ENCODE peak calls at places on chromosome 20, in eight cellular contexts. E is left lobe of liver, K is NCI-H1092, G is neuronal stem cell, D is mesenteric fat pad, X is KBM-7, V is body of pancreas, I is OCI-LY7. N is an unnamed sample.
A peak's percentile ranks its signal among the peaks of the same experiment; 100 is the strongest.

GRCh38 chr20:43751167-43752050 is 24.6 kb upstream of the GTSF1L start:
- DNase-seq in G (no peak), K (no peak), E (no peak), D (no peak), V (no peak), X (no peak), I (peak; percentile 55), N (no peak)

GRCh38 chr20:51480507-51481270 is 61.8 kb downstream of the NFATC2 start:
- DNase-seq in V (no peak), G (no peak), K (no peak), E (no peak), D (peak; percentile 14), I (no peak), X (no peak), N (no peak)

GRCh38 chr20:20856306-20856705 is 143.9 kb upstream of the RALGAPA2 start:
- DNase-seq in G (no peak), X (no peak), I (no peak), E (no peak), V (no peak), D (no peak), K (no peak), N (no peak)

GRCh38 chr20:23641936-23642751 is 4.4 kb upstream of the CST3 start:
- DNase-seq in E (peak; percentile 40), K (peak; percentile 20), V (peak; percentile 55), I (no peak), X (no peak), D (no peak), G (no peak), N (peak; percentile 92)

GRCh38 chr20:51400051-51400926 is 142.2 kb downstream of the NFATC2 start:
- DNase-seq in E (no peak), I (peak; percentile 81), X (no peak), D (no peak), K (no peak), G (no peak), V (peak; percentile 20), N (no peak)

GRCh38 chr20:18056174-18057105 is 1.3 kb downstream of the OVOL2 start:
- DNase-seq in I (no peak), E (no peak), V (peak; percentile 22), G (no peak), K (peak; percentile 20), X (peak; percentile 16), D (no peak), N (no peak)

GRCh38 chr20:43752561-43753301 is 25.9 kb upstream of the GTSF1L start:
- DNase-seq in V (peak; percentile 56), D (no peak), K (no peak), I (peak; percentile 77), G (no peak), E (no peak), X (peak; percentile 80), N (no peak)

GRCh38 chr20:22373164-22373895 is 211.0 kb downstream of the FOXA2 start:
- DNase-seq in E (no peak), K (no peak), X (no peak), V (no peak), G (no peak), I (no peak), D (no peak), N (no peak)

GRCh38 chr20:32457476-32457986 is 99.4 kb downstream of the ASXL1 start:
- DNase-seq in K (peak; percentile 46), I (no peak), V (peak; percentile 81), G (peak; percentile 87), D (no peak), E (peak; percentile 74), X (no peak), N (no peak)

GRCh38 chr20:43723194-43723593 is 3.6 kb downstream of the GTSF1L start:
- DNase-seq in V (no peak), D (no peak), G (no peak), K (no peak), E (no peak), X (no peak), I (no peak), N (no peak)

GRCh38 chr20:62751551-62752150 is 43.0 kb downstream of the NTSR1 start:
- DNase-seq in E (no peak), D (no peak), X (no peak), I (no peak), G (no peak), K (no peak), V (no peak), N (no peak)

GRCh38 chr20:44027686-44028340 is 113.2 kb downstream of the TOX2 start:
- DNase-seq in V (no peak), E (peak; percentile 15), K (no peak), X (no peak), I (no peak), G (no peak), D (peak; percentile 69), N (no peak)

GRCh38 chr20:59788196-59788735 is 145.2 kb downstream of the SYCP2 start:
- DNase-seq in G (no peak), V (no peak), X (no peak), I (no peak), E (peak; percentile 3), D (peak; percentile 55), K (no peak), N (peak; percentile 75)

GRCh38 chr20:53943522-53944291 is 126.7 kb downstream of the BCAS1 start:
- DNase-seq in K (no peak), E (no peak), V (peak; percentile 31), D (no peak), X (peak; percentile 73), G (no peak), I (peak; percentile 66), N (peak; percentile 77)